ENCODE peak calls at places on chromosomes 7 and 10, in eight cellular contexts. Z is NCI-H526 treated with DMSO at 0.1 percent for 48 hours, F is GM06990, P is MCF 10A, E is T-cell, D is fibroblast of pulmonary artery, Y is SW480, O is left cardiac atrium. I is an unnamed sample.

GRCh38 chr7:131950758-131951157 is 394.3 kb upstream of the PODXL start:
- DNase-seq in Y (no peak), F (no peak), P (no peak), E (no peak), Z (no peak), O (no peak), D (no peak), I (no peak)

GRCh38 chr7:116583653-116584052 is 58.8 kb downstream of the CAV1 start:
- DNase-seq in P (no peak), F (peak; percentile 61), O (no peak), Y (no peak), E (no peak), D (no peak), Z (no peak), I (no peak)

GRCh38 chr10:104328916-104329710 is 9.2 kb downstream of the ITPRIP start:
- DNase-seq in O (peak; percentile 77), D (peak; percentile 97), E (peak; percentile 62), P (peak; percentile 97), Y (peak; percentile 90), Z (no peak), F (peak; percentile 62), I (peak; percentile 71)

GRCh38 chr7:149654588-149654987 is 118.8 kb downstream of the ZNF467 start:
- DNase-seq in Y (no peak), Z (no peak), P (no peak), O (no peak), D (no peak), E (no peak), F (no peak), I (no peak)

GRCh38 chr10:110392860-110393732 is 88.4 kb upstream of the SMNDC1 start:
- DNase-seq in Y (no peak), P (peak; percentile 84), O (peak; percentile 66), E (no peak), F (no peak), D (peak; percentile 84), Z (no peak), I (no peak)

GRCh38 chr10:84375011-84375410 is 46.6 kb downstream of the CCSER2 start:
- DNase-seq in D (peak; percentile 81), Z (peak; percentile 10), E (peak; percentile 34), P (peak; percentile 70), F (peak; percentile 31), O (no peak), Y (peak; percentile 49), I (no peak)

GRCh38 chr10:84391326-84391725 is 62.9 kb downstream of the CCSER2 start:
- DNase-seq in E (no peak), Z (no peak), F (no peak), P (no peak), D (peak; percentile 18), O (no peak), Y (no peak), I (no peak)

GRCh38 chr10:102801978-102802377 is 35.2 kb downstream of the CYP17A1 start:
- DNase-seq in E (no peak), Y (no peak), F (no peak), O (no peak), Z (no peak), P (no peak), D (no peak), I (no peak)

GRCh38 chr10:16341637-16342036 is 95.2 kb upstream of the PTER start:
- DNase-seq in P (no peak), E (no peak), O (no peak), F (no peak), D (no peak), Y (peak; percentile 51), Z (no peak), I (no peak)

GRCh38 chr10:12381536-12382156 is 32.3 kb downstream of the CAMK1D start:
- DNase-seq in E (no peak), P (no peak), Z (no peak), O (no peak), F (no peak), D (no peak), Y (no peak), I (no peak)

GRCh38 chr7:121273467-121274167 is 55.2 kb upstream of the WNT16 start:
- DNase-seq in D (no peak), F (no peak), Z (no peak), P (no peak), O (no peak), E (no peak), Y (no peak), I (no peak)

GRCh38 chr10:28217848-28218247 is 85.0 kb downstream of the MPP7 start:
- DNase-seq in F (no peak), Z (no peak), E (no peak), D (peak; percentile 43), O (no peak), Y (peak; percentile 74), P (peak; percentile 57), I (no peak)

GRCh38 chr10:129501652-129502436 is 34.8 kb downstream of the MGMT start:
- DNase-seq in Z (peak; percentile 79), O (no peak), P (no peak), F (peak; percentile 24), Y (no peak), E (no peak), D (no peak), I (no peak)

GRCh38 chr7:25854608-25855497 is 297.1 kb upstream of the NFE2L3 start:
- DNase-seq in Z (peak; percentile 99), F (no peak), E (no peak), O (no peak), D (peak; percentile 83), Y (peak; percentile 100), P (peak; percentile 60), I (no peak)

GRCh38 chr7:142807855-142808460 is 37.2 kb downstream of the PRSS2 start:
- DNase-seq in E (no peak), Y (peak; percentile 88), P (no peak), O (no peak), F (peak; percentile 23), Z (no peak), D (peak; percentile 20), I (no peak)

GRCh38 chr10:17001961-17002749 is 127.5 kb downstream of the CUBN start:
- DNase-seq in F (peak; percentile 23), E (no peak), Y (no peak), P (peak; percentile 58), O (peak; percentile 41), D (peak; percentile 98), Z (no peak), I (peak; percentile 73)

GRCh38 chr10:70974351-70974901 is 86.1 kb upstream of the PCBD1 start:
- DNase-seq in Z (no peak), P (peak; percentile 36), D (peak; percentile 4), E (no peak), F (no peak), Y (peak; percentile 61), O (no peak), I (no peak)